ENCODE peak calls at places on chromosomes 11 and 22, in five cellular contexts. M is K562, N is upper lobe of left lung, K is GM12878, G is HepG2. P is an unnamed sample.

GRCh38 chr11:94107363-94107762 is 21.3 kb upstream of the PANX1 start:
- ATAC-seq in M (peak), N (no peak), K (no peak), G (no peak), P (no peak)

GRCh38 chr22:32985899-32986772 is 72.0 kb downstream of the SYN3 start:
- ATAC-seq in M (peak), N (peak), K (peak), G (peak), P (peak)

GRCh38 chr11:1258401-1259075 is 35.7 kb downstream of the MUC5B start:
- ATAC-seq in M (no peak), N (no peak), K (no peak), G (no peak), P (no peak)

GRCh38 chr11:120908521-120909181 is 115.3 kb upstream of the TBCEL start:
- ATAC-seq in M (no peak), N (no peak), K (peak), G (peak), P (peak)

GRCh38 chr11:125170001-125170405 is 5.5 kb downstream of the PKNOX2 start:
- ATAC-seq in M (no peak), N (no peak), K (no peak), G (no peak), P (no peak)

GRCh38 chr22:19730141-19730661 is 6.9 kb downstream of the GP1BB start:
- ATAC-seq in M (no peak), N (peak), K (peak), G (no peak), P (no peak)

GRCh38 chr22:42623301-42623751 is 8.6 kb upstream of the POLDIP3 start:
- ATAC-seq in M (no peak), N (no peak), K (peak), G (no peak), P (no peak)

GRCh38 chr11:16603890-16604783 is 134.3 kb upstream of the C11orf58 start:
- ATAC-seq in M (peak), N (peak), K (no peak), G (peak), P (peak)

DNA sequence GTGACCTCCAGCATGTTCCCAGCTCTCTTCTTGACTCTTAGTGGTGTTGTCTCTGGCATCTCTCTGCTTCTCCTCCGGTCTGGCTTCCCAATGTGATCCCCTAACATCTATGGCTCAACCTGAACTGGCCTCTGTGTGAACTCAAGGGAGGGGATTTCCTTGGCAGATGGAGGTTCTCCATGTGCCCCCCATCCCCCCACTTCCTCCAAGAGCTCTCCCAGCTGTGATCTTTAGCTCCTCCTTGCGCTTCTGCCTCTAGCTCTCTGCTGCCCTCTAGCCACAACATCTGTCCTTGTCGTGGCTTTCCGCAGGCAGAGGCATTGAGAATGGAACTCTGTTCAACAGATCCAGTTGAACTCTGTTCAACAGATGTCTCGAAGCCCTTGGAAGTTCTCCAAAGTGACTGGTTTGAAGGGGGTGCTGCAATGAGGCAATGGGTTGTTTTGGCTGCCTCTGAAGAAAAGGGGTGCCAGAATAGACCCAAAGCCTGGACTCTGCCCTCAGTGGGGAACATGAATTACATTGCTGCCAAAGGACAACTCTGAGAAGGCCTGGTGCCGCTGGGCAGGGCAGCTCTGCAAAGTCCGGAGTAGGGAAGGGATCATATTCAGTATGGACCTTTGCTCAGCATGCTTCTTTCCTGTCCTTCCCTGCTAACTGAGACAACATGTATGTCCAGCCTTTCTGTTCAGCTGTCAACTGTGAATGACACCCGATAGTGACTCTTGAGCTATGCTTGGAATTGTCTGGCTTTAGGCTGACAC is 61.9 kb downstream of the ADM start:
- ATAC-seq in M (peak), N (peak), K (peak), G (peak), P (peak)
- TF ChIP-seq POLR2AphosphoS5 in M (no peak), N (peak), K (no peak), G (no peak), P (peak)

GRCh38 chr11:73598719-73599379 is 937 bp upstream of the FAM168A start:
- ATAC-seq in M (no peak), N (no peak), K (no peak), G (no peak), P (no peak)
- TF ChIP-seq CTCF in M (no peak), N (no peak), K (no peak), G (no peak), P (no peak)

DNA sequence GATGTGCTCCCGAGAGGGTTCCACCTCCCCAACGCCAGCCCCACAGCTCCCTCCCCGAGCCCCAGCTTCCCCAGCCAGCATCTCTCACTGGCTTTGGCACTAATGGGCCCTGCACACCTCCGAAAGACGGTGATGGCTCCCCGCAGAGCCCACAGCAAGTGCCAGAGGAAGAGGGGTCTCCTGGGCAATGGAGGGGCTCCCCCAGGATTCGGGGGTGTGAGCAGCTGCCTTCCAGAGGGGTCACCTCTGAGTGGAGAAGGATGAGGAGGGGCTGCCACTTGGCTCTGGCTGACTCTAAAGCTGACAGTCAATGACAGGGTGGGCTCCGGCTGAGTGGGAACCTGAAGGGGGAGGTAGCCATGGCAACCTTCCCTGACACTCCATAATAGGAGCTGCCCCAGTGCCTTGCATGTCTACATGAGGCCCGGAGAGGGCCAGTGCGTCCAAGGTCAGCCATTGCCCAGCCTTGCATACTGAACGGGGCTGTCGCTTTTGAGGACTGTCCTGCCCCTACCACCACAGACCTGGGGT is 98.6 kb upstream of the SYT13 start:
- ATAC-seq in M (no peak), N (no peak), K (no peak), G (peak), P (no peak)
- TF ChIP-seq EP300 in M (no peak), N (no peak), K (no peak), G (no peak), P (no peak)

GRCh38 chr11:118679483-118679882 is at the start of gene TREH:
- ATAC-seq in M (peak), N (peak), K (no peak), G (peak), P (no peak)
- TF ChIP-seq POLR2AphosphoS5 in M (no peak), N (no peak), K (no peak), G (peak), P (no peak)

P was measured in gastroesophageal sphincter.